ENCODE peak calls at places on chromosome 21, in nine cellular contexts. D is AG08395; J is stimulated activated CD8-positive, alpha-beta memory T cell treated with anti-CD3 and anti-CD28 coated beads, Interleukin-15, amount 100 ng/mL, for 1 hour; E is stimulated activated CD4-positive, alpha-beta T cell treated with anti-CD3 and anti-CD28 coated beads, TNF-alpha, amount 100 ng/mL, for 4 hours; T is AG08396; A is coronary artery; Q is T-cell; Y is EH; B is 8988T. K is an unnamed sample.

GRCh38 chr21:29300547-29301138 is 1.9 kb downstream of the BACH1 start:
- DNase-seq in D (no peak), J (no peak), E (no peak), T (no peak), A (no peak), Q (no peak), Y (no peak), B (no peak), K (no peak)

GRCh38 chr21:35368326-35368725 is 319.2 kb upstream of the RUNX1 start:
- DNase-seq in D (no peak), J (no peak), E (no peak), T (no peak), A (no peak), Q (no peak), Y (no peak), B (no peak), K (no peak)

GRCh38 chr21:46121286-46122221 is 23.6 kb downstream of the COL6A2 start:
- DNase-seq in D (no peak), J (no peak), E (no peak), T (no peak), A (peak), Q (no peak), Y (no peak), B (peak), K (no peak)

GRCh38 chr21:39377444-39378050 is 28.7 kb upstream of the HMGN1 start:
- DNase-seq in D (no peak), J (no peak), E (no peak), T (no peak), A (no peak), Q (no peak), Y (no peak), B (no peak), K (no peak)

GRCh38 chr21:46124926-46125845 is 27.3 kb downstream of the COL6A2 start:
- DNase-seq in D (no peak), J (no peak), E (no peak), T (no peak), A (peak), Q (no peak), Y (no peak), B (peak), K (no peak)

GRCh38 chr21:28633803-28634572 is 358.7 kb downstream of the LTN1 start:
- DNase-seq in D (peak), J (no peak), E (no peak), T (no peak), A (peak), Q (no peak), Y (peak), B (no peak), K (peak)

GRCh38 chr21:42531771-42532170 is 18.1 kb downstream of the SLC37A1 start:
- DNase-seq in D (no peak), J (no peak), E (no peak), T (no peak), A (peak), Q (no peak), Y (no peak), B (no peak), K (no peak)

GRCh38 chr21:18384771-18385170 is 18.8 kb downstream of the TMPRSS15 start:
- DNase-seq in D (peak), J (no peak), E (no peak), T (no peak), A (no peak), Q (no peak), Y (no peak), B (peak), K (no peak)

GRCh38 chr21:35399706-35400105 is 350.6 kb upstream of the RUNX1 start:
- DNase-seq in D (no peak), J (no peak), E (no peak), T (no peak), A (no peak), Q (no peak), Y (no peak), B (no peak), K (no peak)

GRCh38 chr21:43913928-43914327 is 48.9 kb downstream of the AGPAT3 start:
- DNase-seq in D (no peak), J (no peak), E (no peak), T (no peak), A (no peak), Q (no peak), Y (peak), B (no peak), K (no peak)

GRCh38 chr21:33478858-33479678 is 706 bp downstream of the TMEM50B start:
- DNase-seq in D (peak), J (no peak), E (peak), T (peak), A (peak), Q (peak), Y (peak), B (no peak), K (peak)

GRCh38 chr21:46109251-46110221 is 11.6 kb downstream of the COL6A2 start:
- DNase-seq in D (peak), J (no peak), E (no peak), T (no peak), A (peak), Q (no peak), Y (no peak), B (no peak), K (no peak)

GRCh38 chr21:19508844-19509243 is 1105.3 kb upstream of the TMPRSS15 start:
- DNase-seq in D (no peak), J (no peak), E (no peak), T (no peak), A (no peak), Q (no peak), Y (no peak), B (no peak), K (no peak)

GRCh38 chr21:34243562-34243961 is 120.2 kb upstream of the KCNE2 start:
- DNase-seq in D (no peak), J (no peak), E (no peak), T (no peak), A (no peak), Q (peak), Y (peak), B (peak), K (peak)

GRCh38 chr21:26003428-26003827 is 167.1 kb downstream of the APP start:
- DNase-seq in D (no peak), J (no peak), E (no peak), T (no peak), A (no peak), Q (no peak), Y (no peak), B (no peak), K (no peak)

GRCh38 chr21:46285761-46286667 is at the start of gene YBEY:
- DNase-seq in D (peak), J (peak), E (peak), T (peak), A (peak), Q (peak), Y (peak), B (peak), K (peak)

GRCh38 chr21:33931799-33932390 is 16.3 kb upstream of the ATP5PO start:
- DNase-seq in D (peak), J (no peak), E (no peak), T (no peak), A (no peak), Q (no peak), Y (peak), B (no peak), K (peak)

GRCh38 chr21:44318489-44319285 is 18.8 kb downstream of the PFKL start:
- DNase-seq in D (no peak), J (no peak), E (no peak), T (no peak), A (no peak), Q (no peak), Y (no peak), B (no peak), K (no peak)

K was measured in EL.